ENCODE peak calls at places on chromosomes 2 and 18, in five cellular contexts. L is DMS153; O is stomach; A is stimulated activated CD8-positive, alpha-beta memory T cell treated with anti-CD3 and anti-CD28 coated beads, Interleukin-15, amount 100 ng/mL, for 4 hours; X is heart left ventricle. J is an unnamed sample.

GRCh38 chr2:47129191-47129711 is 25.9 kb downstream of the STPG4 start:
- DNase-seq in L (no peak), A (no peak), O (no peak), X (no peak), J (no peak)

GRCh38 chr2:25043241-25043867 is 1.5 kb downstream of the EFR3B start:
- DNase-seq in X (no peak), A (no peak), L (no peak), O (no peak), J (peak; percentile 88)

GRCh38 chr2:178193823-178194599 is at the start of gene OSBPL6:
- DNase-seq in X (peak; percentile 86), O (peak; percentile 81), L (peak; percentile 70), A (peak; percentile 18), J (peak; percentile 77)

GRCh38 chr18:57802166-57802868 is 798 bp downstream of the ATP8B1 start:
- DNase-seq in X (no peak), L (no peak), O (no peak), A (no peak), J (no peak)

GRCh38 chr18:45110577-45111506 is 430.2 kb downstream of the SETBP1 start:
- DNase-seq in L (peak; percentile 16), O (no peak), X (peak; percentile 29), A (no peak), J (peak; percentile 58)

GRCh38 chr2:68849579-68850030 is 21.6 kb downstream of the BMP10 start:
- DNase-seq in L (no peak), X (no peak), A (no peak), O (no peak), J (peak; percentile 60)

GRCh38 chr2:655626-656025 is 21.6 kb downstream of the TMEM18 start:
- DNase-seq in L (no peak), A (no peak), O (no peak), X (peak; percentile 2), J (peak; percentile 26)

GRCh38 chr2:47771211-47771610 is 11.7 kb upstream of the MSH6 start:
- DNase-seq in X (no peak), L (peak; percentile 31), A (no peak), O (no peak), J (peak; percentile 64)

GRCh38 chr2:237731663-237732062 is 66.9 kb upstream of the RBM44 start:
- DNase-seq in A (no peak), L (no peak), O (no peak), X (no peak), J (peak; percentile 43)

GRCh38 chr2:39335930-39336329 is 92.2 kb upstream of the CDKL4 start:
- DNase-seq in A (no peak), L (no peak), O (no peak), X (no peak), J (no peak)

GRCh38 chr2:231683292-231683898 is 24.9 kb upstream of the PTMA start:
- DNase-seq in O (no peak), L (peak; percentile 49), A (no peak), X (no peak), J (no peak)

GRCh38 chr2:7703523-7704144 is 786.4 kb downstream of the RNF144A start:
- DNase-seq in O (no peak), L (peak; percentile 61), X (no peak), A (no peak), J (no peak)

GRCh38 chr2:59694176-59694575 is 859.3 kb downstream of the BCL11A start:
- DNase-seq in L (no peak), O (no peak), A (no peak), X (no peak), J (no peak)

GRCh38 chr2:188517549-188518255 is 226.0 kb downstream of the GULP1 start:
- DNase-seq in X (no peak), L (no peak), A (no peak), O (no peak), J (no peak)

GRCh38 chr2:11155326-11156059 is at the start of gene SLC66A3:
- DNase-seq in X (no peak), O (no peak), A (no peak), L (peak; percentile 73), J (peak; percentile 84)

GRCh38 chr2:33153008-33153407 is 206.3 kb downstream of the LTBP1 start:
- DNase-seq in X (no peak), A (no peak), O (no peak), L (no peak), J (no peak)

GRCh38 chr2:158006961-158007664 is 94.6 kb upstream of the UPP2 start:
- DNase-seq in L (no peak), A (no peak), X (no peak), O (no peak), J (no peak)

GRCh38 chr2:50674876-50675275 is 357.1 kb downstream of the NRXN1 start:
- DNase-seq in X (no peak), O (no peak), A (no peak), L (no peak), J (no peak)